ENCODE peak calls at places on chromosomes 3 and 15, in six cellular contexts. N, D, U, Q, V and P are unnamed samples.

GRCh38 chr3:189392969-189393368 is 221.2 kb downstream of the TPRG1 start:
- DNase-seq in N (peak), D (no peak), U (peak), Q (no peak), V (no peak), P (peak)

GRCh38 chr3:33798113-33798417 is 365 bp upstream of the PDCD6IP start:
- DNase-seq in N (no peak), D (no peak), U (peak), Q (no peak), V (no peak), P (no peak)

GRCh38 chr3:182792901-182793662 is at the start of gene ATP11B:
- DNase-seq in N (peak), D (peak), U (peak), Q (peak), V (peak), P (peak)

GRCh38 chr15:74275957-74276356 is 39.8 kb downstream of the CCDC33 start:
- DNase-seq in N (no peak), D (no peak), U (no peak), Q (no peak), V (no peak), P (no peak)

GRCh38 chr3:149128856-149129255 is 582 bp upstream of the HPS3 start:
- DNase-seq in N (peak), D (no peak), U (no peak), Q (no peak), V (no peak), P (no peak)

GRCh38 chr3:37712918-37713819 is 148.5 kb upstream of the CTDSPL start:
- DNase-seq in N (peak), D (peak), U (no peak), Q (peak), V (peak), P (peak)

GRCh38 chr3:113764698-113765097 is 17.9 kb downstream of the ATP6V1A start:
- DNase-seq in N (no peak), D (no peak), U (no peak), Q (no peak), V (no peak), P (no peak)

GRCh38 chr3:82087958-82088357 is 326.5 kb upstream of the GBE1 start:
- DNase-seq in N (peak), D (no peak), U (no peak), Q (no peak), V (no peak), P (peak)

GRCh38 chr3:58101499-58102370 is 93.5 kb downstream of the FLNB start:
- DNase-seq in N (no peak), D (no peak), U (no peak), Q (no peak), V (no peak), P (no peak)

GRCh38 chr15:40252438-40253178 is 13.7 kb downstream of the PAK6 start:
- DNase-seq in N (no peak), D (peak), U (peak), Q (no peak), V (no peak), P (no peak)
- TF ChIP-seq CTCF in N (no peak), D (no peak), U (no peak), Q (no peak), V (no peak), P (no peak)

GRCh38 chr3:108202834-108203233 is 19.4 kb downstream of the IFT57 start:
- DNase-seq in N (no peak), D (no peak), U (no peak), Q (no peak), V (no peak), P (no peak)
- TF ChIP-seq CTCF in N (no peak), D (no peak), U (no peak), Q (no peak), V (no peak), P (no peak)

GRCh38 chr3:157544501-157545139 is 41.4 kb upstream of the VEPH1 start:
- DNase-seq in N (peak), D (no peak), U (no peak), Q (no peak), V (no peak), P (peak)

GRCh38 chr3:157540656-157541055 is 37.4 kb upstream of the VEPH1 start:
- DNase-seq in N (no peak), D (no peak), U (no peak), Q (no peak), V (no peak), P (no peak)

GRCh38 chr3:157543491-157544035 is 40.3 kb upstream of the VEPH1 start:
- DNase-seq in N (peak), D (no peak), U (peak), Q (no peak), V (no peak), P (no peak)

GRCh38 chr3:157541506-157542236 is 38.5 kb upstream of the VEPH1 start:
- DNase-seq in N (no peak), D (no peak), U (no peak), Q (no peak), V (no peak), P (no peak)

GRCh38 chr3:157542711-157543485 is 39.7 kb upstream of the VEPH1 start:
- DNase-seq in N (peak), D (peak), U (peak), Q (peak), V (peak), P (peak)
- TF ChIP-seq CTCF in N (peak), D (peak), U (no peak), Q (no peak), V (no peak), P (peak)

GRCh38 chr3:28243424-28244106 is 2.1 kb downstream of the CMC1 start:
- DNase-seq in N (no peak), D (no peak), U (no peak), Q (no peak), V (no peak), P (no peak)

GRCh38 chr3:28240440-28240839 is 979 bp upstream of the CMC1 start:
- DNase-seq in N (no peak), D (no peak), U (peak), Q (peak), V (no peak), P (no peak)

GRCh38 chr3:28239108-28239507 is 2.3 kb upstream of the CMC1 start:
- DNase-seq in N (no peak), D (no peak), U (no peak), Q (no peak), V (no peak), P (no peak)

GRCh38 chr3:28242519-28242918 is 1.1 kb downstream of the CMC1 start:
- DNase-seq in N (no peak), D (no peak), U (no peak), Q (no peak), V (no peak), P (no peak)

DNA sequence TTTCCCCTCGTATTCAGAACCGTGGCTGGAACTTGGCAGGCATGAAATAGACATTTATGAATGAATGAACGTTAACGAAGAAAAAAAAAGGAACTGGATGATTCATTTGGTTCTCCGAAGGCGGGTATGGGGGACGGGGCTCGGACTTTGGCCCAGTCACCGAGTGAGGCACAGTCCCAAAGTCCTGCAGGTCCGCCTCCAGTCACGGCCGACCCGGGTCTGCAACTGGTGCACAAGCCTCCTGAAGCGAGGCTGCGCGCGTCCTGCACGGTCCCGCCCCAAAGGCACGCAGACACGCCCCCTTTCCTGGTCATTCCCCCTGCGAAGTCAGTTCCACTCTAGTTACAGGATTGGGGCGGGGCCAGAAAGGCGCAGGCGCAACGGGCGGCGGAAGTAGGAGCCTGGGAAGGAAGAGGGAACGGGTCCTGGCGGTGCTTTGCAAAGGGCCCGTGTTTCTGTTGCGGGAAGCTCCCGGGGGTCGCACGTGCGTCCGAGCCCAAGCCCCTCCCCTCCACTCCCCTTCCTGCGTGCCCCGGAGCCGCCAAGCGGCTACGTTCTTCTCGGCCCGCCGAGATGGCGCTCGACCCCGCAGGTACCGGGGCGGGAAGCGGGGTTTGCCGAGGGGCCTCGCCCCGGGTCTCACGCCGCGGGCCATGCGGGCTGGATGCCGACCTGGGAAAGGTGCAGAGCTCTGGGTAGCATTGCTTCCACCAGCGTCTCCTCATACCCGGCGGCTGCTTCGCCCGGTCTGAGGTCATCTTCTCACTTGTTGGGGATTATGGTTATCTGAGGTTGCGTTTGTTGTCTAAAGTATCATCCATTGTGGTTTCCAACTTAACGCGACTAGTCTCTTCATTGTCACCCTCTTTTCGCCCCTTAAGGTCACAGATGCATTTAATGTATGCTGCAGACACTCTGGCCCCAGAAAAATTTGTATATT is at the start of gene CMC1:
- DNase-seq in N (peak), D (peak), U (peak), Q (peak), V (peak), P (peak)
- TF ChIP-seq CTCF in N (no peak), D (no peak), U (no peak), Q (no peak), V (no peak), P (no peak)

DNA sequence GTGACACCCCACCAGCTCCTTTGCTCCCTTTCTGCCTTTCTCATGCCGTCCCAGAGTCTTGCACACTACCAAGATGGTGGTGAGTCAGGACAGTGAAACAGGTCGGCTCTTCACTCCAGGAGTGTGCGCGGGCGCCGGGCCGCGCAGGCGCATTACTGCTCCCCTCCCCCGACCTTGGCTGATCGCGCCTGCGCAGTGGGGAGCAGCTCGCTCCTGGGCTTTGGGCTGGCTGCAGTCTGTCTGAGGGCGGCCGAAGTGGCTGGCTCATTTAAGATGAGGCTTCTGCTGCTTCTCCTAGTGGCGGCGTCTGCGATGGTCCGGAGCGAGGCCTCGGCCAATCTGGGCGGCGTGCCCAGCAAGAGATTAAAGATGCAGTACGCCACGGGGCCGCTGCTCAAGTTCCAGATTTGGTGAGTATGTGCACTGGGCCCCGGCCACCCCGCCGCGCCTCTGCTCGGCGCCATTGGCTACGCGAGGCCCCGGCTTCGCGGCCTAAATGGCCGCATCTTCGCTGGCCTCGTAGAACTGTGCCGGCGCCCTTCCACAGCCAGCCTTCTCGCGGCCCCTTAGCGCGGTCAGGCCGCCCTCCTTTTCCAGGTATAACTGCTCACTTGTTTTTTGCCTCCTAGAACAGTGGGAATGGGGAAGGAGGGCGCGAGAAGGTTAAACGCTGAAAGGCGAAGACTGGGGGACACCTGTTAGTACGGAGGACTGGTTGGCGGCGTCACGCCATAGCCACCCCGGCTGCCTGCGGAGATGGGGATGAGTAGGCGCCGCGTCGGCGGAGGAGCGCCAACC is at the start of gene SELENOT:
- DNase-seq in N (peak), D (peak), U (peak), Q (peak), V (peak), P (peak)
- TF ChIP-seq CTCF in N (no peak), D (peak), U (no peak), Q (peak), V (peak), P (peak)

DNA sequence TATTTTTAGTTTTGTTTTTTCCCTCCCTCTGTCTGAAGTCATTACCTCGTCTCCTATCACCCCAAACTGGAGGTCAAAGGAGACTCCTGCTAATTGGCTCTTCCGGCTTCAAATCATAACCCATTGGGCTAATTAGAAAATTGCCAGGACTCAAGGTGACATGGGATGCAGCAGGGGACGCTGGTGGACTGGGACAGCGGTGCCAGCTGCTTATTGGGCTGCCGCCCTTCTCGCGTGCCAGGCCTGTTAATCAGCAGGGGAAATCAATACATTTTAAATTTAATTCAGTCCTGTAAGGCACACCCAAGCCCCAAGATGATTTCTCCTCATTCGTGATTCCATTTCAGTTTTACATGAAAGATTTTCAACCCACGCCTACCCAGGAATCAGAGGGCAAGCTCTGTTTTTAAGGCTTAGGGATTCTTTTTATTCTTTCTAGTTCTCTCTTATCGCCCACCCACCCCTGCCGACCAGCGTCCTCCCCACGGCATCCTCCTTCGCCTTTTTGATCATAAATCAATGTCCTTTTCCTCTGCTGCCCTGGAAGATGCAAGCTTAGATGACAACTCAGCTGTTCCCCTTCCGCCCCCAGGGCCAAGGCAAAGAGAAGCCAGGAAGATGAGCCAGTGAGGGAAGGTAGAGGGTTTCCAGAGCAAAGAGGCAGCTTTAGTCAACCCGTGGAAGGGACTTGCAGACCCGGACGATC is 329.6 kb downstream of the UACA start:
- DNase-seq in N (no peak), D (no peak), U (no peak), Q (no peak), V (no peak), P (no peak)
- TF ChIP-seq CTCF in N (no peak), D (no peak), U (no peak), Q (no peak), V (no peak), P (no peak)

DNA sequence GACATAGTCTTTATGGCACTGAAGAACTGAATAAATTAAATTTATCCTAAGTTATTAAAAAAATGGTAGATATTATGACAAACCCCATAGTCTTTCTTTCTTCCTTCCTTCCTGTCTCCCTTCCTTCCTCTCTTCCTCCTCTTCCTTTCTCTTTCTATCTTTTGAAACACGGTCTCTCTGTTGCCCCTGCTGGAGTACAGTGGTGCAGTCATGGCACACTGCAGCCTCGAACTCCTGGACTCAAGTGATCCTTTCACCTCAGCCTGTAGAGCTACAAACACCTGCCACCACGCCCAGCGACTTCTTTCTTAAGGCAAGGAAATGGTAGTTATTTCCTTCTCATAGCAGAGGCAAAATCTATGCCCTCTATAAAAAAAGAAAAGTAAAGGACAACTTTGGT is 354.6 kb downstream of the GAP43 start:
- DNase-seq in N (no peak), D (no peak), U (no peak), Q (no peak), V (no peak), P (no peak)
- TF ChIP-seq CTCF in N (peak), D (no peak), U (no peak), Q (no peak), V (no peak), P (no peak)

GRCh38 chr3:40845916-40846315 is 321.2 kb downstream of the ZNF621 start:
- DNase-seq in N (no peak), D (no peak), U (no peak), Q (no peak), V (no peak), P (no peak)

GRCh38 chr3:40848411-40848810 is 323.7 kb downstream of the ZNF621 start:
- DNase-seq in N (no peak), D (no peak), U (no peak), Q (no peak), V (no peak), P (no peak)

GRCh38 chr3:40846466-40846865 is 321.7 kb downstream of the ZNF621 start:
- DNase-seq in N (no peak), D (peak), U (no peak), Q (no peak), V (no peak), P (no peak)

GRCh38 chr3:40845447-40845846 is 320.7 kb downstream of the ZNF621 start:
- DNase-seq in N (no peak), D (no peak), U (no peak), Q (no peak), V (no peak), P (no peak)

DNA sequence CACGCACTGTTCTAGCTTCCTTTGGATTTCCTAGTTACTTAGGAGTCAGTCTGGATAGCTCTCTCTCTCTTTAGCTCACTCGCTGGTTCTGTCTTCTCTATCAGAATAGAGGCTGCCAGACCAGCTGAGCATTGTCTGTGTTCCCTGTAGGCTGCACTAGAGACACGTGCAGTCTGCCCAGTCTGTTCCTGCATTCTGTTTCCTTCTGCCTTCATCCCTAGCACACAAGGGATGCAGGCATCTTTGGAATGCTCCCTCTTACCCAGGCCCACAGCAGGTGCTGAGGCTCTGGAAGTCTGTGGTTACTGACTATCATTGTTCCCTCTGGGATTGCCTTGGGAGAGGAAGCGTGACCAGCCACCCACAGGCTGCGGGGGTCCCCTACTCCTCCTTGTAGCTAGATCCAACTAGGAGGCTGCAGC is 322.8 kb downstream of the ZNF621 start:
- DNase-seq in N (peak), D (peak), U (no peak), Q (no peak), V (no peak), P (peak)
- TF ChIP-seq CTCF in N (no peak), D (peak), U (no peak), Q (no peak), V (no peak), P (peak)

GRCh38 chr3:50297896-50298725 is 1.1 kb downstream of the HYAL3 start:
- DNase-seq in N (no peak), D (no peak), U (no peak), Q (peak), V (no peak), P (no peak)
- TF ChIP-seq CTCF in N (peak), D (no peak), U (no peak), Q (no peak), V (no peak), P (peak)

GRCh38 chr15:57092252-57092651 is 173.8 kb downstream of the TCF12 start:
- DNase-seq in N (no peak), D (no peak), U (no peak), Q (no peak), V (no peak), P (no peak)

GRCh38 chr15:57094594-57095257 is 176.3 kb downstream of the TCF12 start:
- DNase-seq in N (no peak), D (no peak), U (no peak), Q (no peak), V (no peak), P (no peak)

GRCh38 chr15:57097246-57097645 is 178.8 kb downstream of the TCF12 start:
- DNase-seq in N (no peak), D (no peak), U (no peak), Q (no peak), V (no peak), P (no peak)

GRCh38 chr15:57098896-57099295 is 180.5 kb downstream of the TCF12 start:
- DNase-seq in N (peak), D (no peak), U (no peak), Q (no peak), V (no peak), P (no peak)

DNA sequence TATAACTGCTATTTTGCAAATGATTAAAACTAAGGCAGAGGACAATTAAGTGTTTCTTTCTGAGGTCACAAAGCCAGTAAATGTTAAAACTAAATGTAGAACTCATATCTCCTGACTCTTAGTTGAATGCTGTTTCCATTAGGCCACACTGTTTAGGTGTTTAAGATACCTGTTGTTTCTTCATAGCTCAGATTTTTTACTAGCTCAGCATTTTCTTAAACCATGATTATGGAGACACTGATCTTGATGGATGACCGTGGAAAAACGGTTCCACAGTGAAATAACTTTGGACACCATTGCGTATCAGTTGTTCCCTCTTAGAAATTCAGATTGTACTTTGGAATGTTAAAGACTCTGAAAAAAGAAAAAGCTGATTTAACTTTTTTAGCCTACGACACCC is 177.5 kb downstream of the TCF12 start:
- DNase-seq in N (no peak), D (no peak), U (no peak), Q (no peak), V (no peak), P (no peak)
- TF ChIP-seq CTCF in N (no peak), D (no peak), U (no peak), Q (no peak), V (no peak), P (no peak)